ENCODE peak calls at places on chromosome 20, in nine cellular contexts. One of them, this sample, is unnamed.

GRCh38 chr20:58553841-58554240 is 38.6 kb upstream of the APCDD1L start:
- DNase-seq in MG63: no peak
- DNase-seq in GM20000: no peak
- DNase-seq in GM13977: no peak
- DNase-seq in EL: no peak
- DNase-seq in T-helper 1 cell: no peak
- DNase-seq in ecto neural progenitor cell: peak; percentile 36
- DNase-seq in choroid plexus epithelial cell: peak; percentile 62
- DNase-seq in OCI-M1: no peak
- DNase-seq in this sample: no peak

GRCh38 chr20:47204008-47204745 is 152.3 kb downstream of the ZMYND8 start:
- DNase-seq in T-helper 1 cell: no peak
- DNase-seq in OCI-M1: no peak
- DNase-seq in choroid plexus epithelial cell: peak; percentile 63
- DNase-seq in MG63: peak; percentile 34
- DNase-seq in GM13977: no peak
- DNase-seq in ecto neural progenitor cell: no peak
- DNase-seq in GM20000: no peak
- DNase-seq in EL: peak; percentile 54
- DNase-seq in this sample: no peak

GRCh38 chr20:36825374-36826104 is 50.4 kb upstream of the TLDC2 start:
- DNase-seq in OCI-M1: no peak
- DNase-seq in GM20000: no peak
- DNase-seq in ecto neural progenitor cell: no peak
- DNase-seq in T-helper 1 cell: no peak
- DNase-seq in GM13977: no peak
- DNase-seq in choroid plexus epithelial cell: no peak
- DNase-seq in EL: no peak
- DNase-seq in MG63: no peak
- DNase-seq in this sample: no peak

GRCh38 chr20:58623579-58624473 is 27.3 kb upstream of the STX16 start:
- DNase-seq in ecto neural progenitor cell: no peak
- DNase-seq in GM13977: no peak
- DNase-seq in GM20000: no peak
- DNase-seq in MG63: peak; percentile 97
- DNase-seq in OCI-M1: no peak
- DNase-seq in choroid plexus epithelial cell: peak; percentile 97
- DNase-seq in T-helper 1 cell: no peak
- DNase-seq in EL: peak; percentile 95
- DNase-seq in this sample: no peak

GRCh38 chr20:23320317-23320716 is 30.3 kb upstream of the NXT1 start:
- DNase-seq in GM13977: no peak
- DNase-seq in T-helper 1 cell: no peak
- DNase-seq in OCI-M1: no peak
- DNase-seq in choroid plexus epithelial cell: peak; percentile 58
- DNase-seq in GM20000: no peak
- DNase-seq in EL: no peak
- DNase-seq in ecto neural progenitor cell: no peak
- DNase-seq in MG63: no peak
- DNase-seq in this sample: no peak

GRCh38 chr20:33158637-33159385 is 9.1 kb upstream of the BPIFA2 start:
- DNase-seq in choroid plexus epithelial cell: no peak
- DNase-seq in EL: no peak
- DNase-seq in OCI-M1: no peak
- DNase-seq in T-helper 1 cell: no peak
- DNase-seq in ecto neural progenitor cell: no peak
- DNase-seq in MG63: no peak
- DNase-seq in GM20000: no peak
- DNase-seq in GM13977: no peak
- DNase-seq in this sample: no peak

GRCh38 chr20:41587956-41588355 is 30.2 kb downstream of the CHD6 start:
- DNase-seq in EL: peak; percentile 74
- DNase-seq in choroid plexus epithelial cell: peak; percentile 56
- DNase-seq in MG63: peak; percentile 7
- DNase-seq in T-helper 1 cell: no peak
- DNase-seq in OCI-M1: no peak
- DNase-seq in ecto neural progenitor cell: no peak
- DNase-seq in GM13977: no peak
- DNase-seq in GM20000: no peak
- DNase-seq in this sample: no peak

GRCh38 chr20:61886721-61887658 is 178.7 kb downstream of the TAF4 start:
- DNase-seq in GM20000: peak; percentile 71
- DNase-seq in OCI-M1: peak; percentile 53
- DNase-seq in MG63: peak; percentile 31
- DNase-seq in choroid plexus epithelial cell: peak; percentile 68
- DNase-seq in GM13977: no peak
- DNase-seq in EL: peak; percentile 33
- DNase-seq in T-helper 1 cell: no peak
- DNase-seq in ecto neural progenitor cell: peak; percentile 71
- DNase-seq in this sample: peak; percentile 67

GRCh38 chr20:41854765-41855164 is 236.6 kb upstream of the CHD6 start:
- DNase-seq in choroid plexus epithelial cell: no peak
- DNase-seq in MG63: peak; percentile 10
- DNase-seq in GM13977: no peak
- DNase-seq in OCI-M1: peak; percentile 1
- DNase-seq in EL: no peak
- DNase-seq in T-helper 1 cell: no peak
- DNase-seq in GM20000: no peak
- DNase-seq in ecto neural progenitor cell: no peak
- DNase-seq in this sample: no peak

GRCh38 chr20:41631826-41632225 is 13.6 kb upstream of the CHD6 start:
- DNase-seq in MG63: peak; percentile 91
- DNase-seq in OCI-M1: no peak
- DNase-seq in choroid plexus epithelial cell: no peak
- DNase-seq in GM13977: no peak
- DNase-seq in ecto neural progenitor cell: no peak
- DNase-seq in EL: peak; percentile 73
- DNase-seq in GM20000: no peak
- DNase-seq in T-helper 1 cell: no peak
- DNase-seq in this sample: no peak

GRCh38 chr20:62186887-62187866 is 4.3 kb downstream of the MTG2 start:
- DNase-seq in T-helper 1 cell: no peak
- DNase-seq in EL: peak; percentile 38
- DNase-seq in GM13977: no peak
- DNase-seq in GM20000: no peak
- DNase-seq in choroid plexus epithelial cell: peak; percentile 7
- DNase-seq in ecto neural progenitor cell: no peak
- DNase-seq in OCI-M1: peak; percentile 15
- DNase-seq in MG63: no peak
- DNase-seq in this sample: no peak

This sample was measured in GM13976.